ENCODE peak calls at places on chromosomes 7 and 10, in four cellular contexts. C, N, M and X are unnamed samples.

GRCh38 chr10:22159180-22159579 is 58.6 kb downstream of the EBLN1 start:
- DNase-seq in C (no peak), N (no peak), M (no peak), X (no peak)

GRCh38 chr7:100444311-100445278 is 8.3 kb upstream of the PPP1R35 start:
- DNase-seq in C (peak; percentile 96), N (no peak), M (no peak), X (peak; percentile 56)

GRCh38 chr7:101605611-101606010 is 23.5 kb downstream of the MYL10 start:
- DNase-seq in C (no peak), N (no peak), M (no peak), X (no peak)

GRCh38 chr7:99949645-99950228 is 20.3 kb upstream of the GJC3 start:
- DNase-seq in C (peak; percentile 31), N (no peak), M (peak; percentile 14), X (no peak)

GRCh38 chr10:124517931-124518330 is 56.3 kb downstream of the LHPP start:
- DNase-seq in C (no peak), N (no peak), M (no peak), X (no peak)

GRCh38 chr7:102306916-102307677 is 20.4 kb downstream of the SH2B2 start:
- DNase-seq in C (peak; percentile 58), N (no peak), M (peak; percentile 42), X (no peak)

GRCh38 chr10:74896788-74897527 is 70.6 kb downstream of the KAT6B start:
- DNase-seq in C (no peak), N (no peak), M (peak; percentile 15), X (no peak)

GRCh38 chr10:14751576-14752330 is 22.9 kb downstream of the FAM107B start:
- DNase-seq in C (peak; percentile 6), N (no peak), M (no peak), X (no peak)

GRCh38 chr7:20596653-20597052 is 18.8 kb upstream of the ABCB5 start:
- DNase-seq in C (peak; percentile 85), N (no peak), M (peak; percentile 87), X (no peak)